ENCODE peak calls at places on chromosome 18, in nine cellular contexts. One of them, this sample, is unnamed.
A peak's percentile ranks its signal among the peaks of the same experiment; 100 is the strongest.

GRCh38 chr18:30929065-30929464 is 113.5 kb downstream of the DSC3 start:
- DNase-seq in left lung: no peak
- DNase-seq in tibial artery: no peak
- DNase-seq in fibroblast of lung: no peak
- DNase-seq in pancreas: no peak
- DNase-seq in lower lobe of right lung: no peak
- DNase-seq in cardiac muscle cell: no peak
- DNase-seq in heart right ventricle: no peak
- DNase-seq in lung: no peak
- DNase-seq in this sample: no peak

GRCh38 chr18:39835303-39836030 is 2119.6 kb upstream of the PIK3C3 start:
- DNase-seq in lower lobe of right lung: no peak
- DNase-seq in left lung: no peak
- DNase-seq in pancreas: no peak
- DNase-seq in heart right ventricle: no peak
- DNase-seq in cardiac muscle cell: no peak
- DNase-seq in tibial artery: no peak
- DNase-seq in lung: no peak
- DNase-seq in fibroblast of lung: peak; percentile 31
- DNase-seq in this sample: no peak

GRCh38 chr18:72541871-72542690 is 2.1 kb downstream of the CBLN2 start:
- DNase-seq in pancreas: no peak
- DNase-seq in lower lobe of right lung: no peak
- DNase-seq in fibroblast of lung: no peak
- DNase-seq in heart right ventricle: no peak
- DNase-seq in cardiac muscle cell: no peak
- DNase-seq in left lung: no peak
- DNase-seq in lung: no peak
- DNase-seq in tibial artery: no peak
- DNase-seq in this sample: no peak

GRCh38 chr18:58611471-58612131 is 17.3 kb downstream of the ALPK2 start:
- DNase-seq in heart right ventricle: no peak
- DNase-seq in tibial artery: no peak
- DNase-seq in lung: no peak
- DNase-seq in left lung: no peak
- DNase-seq in fibroblast of lung: peak; percentile 82
- DNase-seq in lower lobe of right lung: no peak
- DNase-seq in cardiac muscle cell: no peak
- DNase-seq in pancreas: no peak
- DNase-seq in this sample: no peak

GRCh38 chr18:59915606-59916005 is 15.8 kb downstream of the PMAIP1 start:
- DNase-seq in lung: no peak
- DNase-seq in heart right ventricle: no peak
- DNase-seq in left lung: no peak
- DNase-seq in lower lobe of right lung: no peak
- DNase-seq in tibial artery: no peak
- DNase-seq in pancreas: no peak
- DNase-seq in fibroblast of lung: peak; percentile 46
- DNase-seq in cardiac muscle cell: no peak
- DNase-seq in this sample: no peak

GRCh38 chr18:24656044-24656443 is 195.6 kb downstream of the HRH4 start:
- DNase-seq in lung: no peak
- DNase-seq in tibial artery: no peak
- DNase-seq in left lung: no peak
- DNase-seq in heart right ventricle: no peak
- DNase-seq in pancreas: no peak
- DNase-seq in lower lobe of right lung: no peak
- DNase-seq in cardiac muscle cell: no peak
- DNase-seq in fibroblast of lung: no peak
- DNase-seq in this sample: no peak

GRCh38 chr18:61854578-61854977 is 38.2 kb downstream of the RNF152 start:
- DNase-seq in heart right ventricle: no peak
- DNase-seq in pancreas: no peak
- DNase-seq in lower lobe of right lung: no peak
- DNase-seq in tibial artery: no peak
- DNase-seq in lung: no peak
- DNase-seq in left lung: no peak
- DNase-seq in fibroblast of lung: peak; percentile 84
- DNase-seq in cardiac muscle cell: peak; percentile 4
- DNase-seq in this sample: no peak

GRCh38 chr18:7839548-7839947 is 272.4 kb downstream of the PTPRM start:
- DNase-seq in lung: no peak
- DNase-seq in left lung: no peak
- DNase-seq in fibroblast of lung: no peak
- DNase-seq in lower lobe of right lung: no peak
- DNase-seq in heart right ventricle: no peak
- DNase-seq in tibial artery: no peak
- DNase-seq in pancreas: no peak
- DNase-seq in cardiac muscle cell: no peak
- DNase-seq in this sample: no peak

GRCh38 chr18:39371996-39372395 is 1806.4 kb upstream of the CELF4 start:
- DNase-seq in left lung: no peak
- DNase-seq in tibial artery: no peak
- DNase-seq in cardiac muscle cell: no peak
- DNase-seq in fibroblast of lung: no peak
- DNase-seq in lung: no peak
- DNase-seq in pancreas: no peak
- DNase-seq in heart right ventricle: no peak
- DNase-seq in lower lobe of right lung: no peak
- DNase-seq in this sample: no peak

GRCh38 chr18:68662779-68663178 is 52.1 kb downstream of the TMX3 start:
- DNase-seq in lower lobe of right lung: no peak
- DNase-seq in cardiac muscle cell: peak; percentile 31
- DNase-seq in pancreas: no peak
- DNase-seq in heart right ventricle: no peak
- DNase-seq in tibial artery: no peak
- DNase-seq in fibroblast of lung: peak; percentile 44
- DNase-seq in lung: no peak
- DNase-seq in left lung: no peak
- DNase-seq in this sample: no peak

GRCh38 chr18:13514558-13514957 is 211.8 kb downstream of the FAM210A start:
- DNase-seq in cardiac muscle cell: no peak
- DNase-seq in pancreas: no peak
- DNase-seq in tibial artery: no peak
- DNase-seq in lower lobe of right lung: no peak
- DNase-seq in lung: no peak
- DNase-seq in heart right ventricle: no peak
- DNase-seq in left lung: no peak
- DNase-seq in fibroblast of lung: no peak
- DNase-seq in this sample: no peak

GRCh38 chr18:7592305-7593071 is 25.4 kb downstream of the PTPRM start:
- DNase-seq in left lung: no peak
- DNase-seq in tibial artery: no peak
- DNase-seq in cardiac muscle cell: no peak
- DNase-seq in pancreas: no peak
- DNase-seq in lower lobe of right lung: no peak
- DNase-seq in heart right ventricle: no peak
- DNase-seq in fibroblast of lung: no peak
- DNase-seq in lung: no peak
- DNase-seq in this sample: no peak

GRCh38 chr18:55869965-55870585 is 282.1 kb upstream of the TCF4 start:
- DNase-seq in left lung: no peak
- DNase-seq in cardiac muscle cell: peak; percentile 45
- DNase-seq in tibial artery: peak; percentile 62
- DNase-seq in lung: no peak
- DNase-seq in heart right ventricle: no peak
- DNase-seq in pancreas: no peak
- DNase-seq in lower lobe of right lung: no peak
- DNase-seq in fibroblast of lung: peak; percentile 41
- DNase-seq in this sample: no peak

GRCh38 chr18:8721716-8722115 is 16.4 kb downstream of the MTCL1 start:
- DNase-seq in fibroblast of lung: peak; percentile 74
- DNase-seq in pancreas: no peak
- DNase-seq in heart right ventricle: no peak
- DNase-seq in cardiac muscle cell: peak; percentile 52
- DNase-seq in lung: no peak
- DNase-seq in left lung: no peak
- DNase-seq in lower lobe of right lung: no peak
- DNase-seq in tibial artery: no peak
- DNase-seq in this sample: no peak

GRCh38 chr18:9742588-9743131 is 34.6 kb downstream of the RAB31 start:
- DNase-seq in left lung: no peak
- DNase-seq in tibial artery: no peak
- DNase-seq in heart right ventricle: no peak
- DNase-seq in lung: no peak
- DNase-seq in fibroblast of lung: peak; percentile 79
- DNase-seq in cardiac muscle cell: peak; percentile 52
- DNase-seq in lower lobe of right lung: no peak
- DNase-seq in pancreas: no peak
- DNase-seq in this sample: no peak

GRCh38 chr18:76528477-76529432 is 33.7 kb upstream of the ZNF516 start:
- DNase-seq in fibroblast of lung: peak; percentile 49
- DNase-seq in tibial artery: peak; percentile 51
- DNase-seq in heart right ventricle: no peak
- DNase-seq in cardiac muscle cell: peak; percentile 75
- DNase-seq in left lung: no peak
- DNase-seq in pancreas: peak; percentile 39
- DNase-seq in lung: no peak
- DNase-seq in lower lobe of right lung: no peak
- DNase-seq in this sample: peak; percentile 57

GRCh38 chr18:58427321-58427720 is 201.6 kb downstream of the ALPK2 start:
- DNase-seq in left lung: no peak
- DNase-seq in lower lobe of right lung: no peak
- DNase-seq in lung: no peak
- DNase-seq in tibial artery: no peak
- DNase-seq in heart right ventricle: no peak
- DNase-seq in pancreas: no peak
- DNase-seq in fibroblast of lung: no peak
- DNase-seq in cardiac muscle cell: no peak
- DNase-seq in this sample: no peak

GRCh38 chr18:2907459-2908145 is 60.8 kb downstream of the EMILIN2 start:
- DNase-seq in cardiac muscle cell: no peak
- DNase-seq in heart right ventricle: no peak
- DNase-seq in lung: no peak
- DNase-seq in tibial artery: no peak
- DNase-seq in left lung: peak; percentile 41
- DNase-seq in pancreas: no peak
- DNase-seq in fibroblast of lung: no peak
- DNase-seq in lower lobe of right lung: no peak
- DNase-seq in this sample: peak; percentile 55

GRCh38 chr18:24398515-24398914 is 891 bp upstream of the OSBPL1A start:
- DNase-seq in left lung: no peak
- DNase-seq in cardiac muscle cell: peak; percentile 48
- DNase-seq in tibial artery: no peak
- DNase-seq in lung: no peak
- DNase-seq in pancreas: no peak
- DNase-seq in fibroblast of lung: peak; percentile 68
- DNase-seq in heart right ventricle: no peak
- DNase-seq in lower lobe of right lung: no peak
- DNase-seq in this sample: no peak

GRCh38 chr18:63180333-63180732 is 139.2 kb downstream of the BCL2 start:
- DNase-seq in pancreas: no peak
- DNase-seq in heart right ventricle: no peak
- DNase-seq in lung: no peak
- DNase-seq in cardiac muscle cell: no peak
- DNase-seq in left lung: no peak
- DNase-seq in fibroblast of lung: no peak
- DNase-seq in tibial artery: no peak
- DNase-seq in lower lobe of right lung: no peak
- DNase-seq in this sample: no peak

GRCh38 chr18:63182861-63183260 is 136.7 kb downstream of the BCL2 start:
- DNase-seq in fibroblast of lung: no peak
- DNase-seq in lung: no peak
- DNase-seq in left lung: no peak
- DNase-seq in tibial artery: no peak
- DNase-seq in heart right ventricle: no peak
- DNase-seq in lower lobe of right lung: no peak
- DNase-seq in cardiac muscle cell: no peak
- DNase-seq in pancreas: no peak
- DNase-seq in this sample: peak; percentile 59

GRCh38 chr18:63180971-63181376 is 138.6 kb downstream of the BCL2 start:
- DNase-seq in pancreas: no peak
- DNase-seq in lower lobe of right lung: no peak
- DNase-seq in cardiac muscle cell: no peak
- DNase-seq in heart right ventricle: no peak
- DNase-seq in tibial artery: no peak
- DNase-seq in fibroblast of lung: no peak
- DNase-seq in left lung: no peak
- DNase-seq in lung: no peak
- DNase-seq in this sample: no peak

GRCh38 chr18:63182247-63182771 is 137.3 kb downstream of the BCL2 start:
- DNase-seq in left lung: no peak
- DNase-seq in cardiac muscle cell: no peak
- DNase-seq in fibroblast of lung: no peak
- DNase-seq in lower lobe of right lung: no peak
- DNase-seq in heart right ventricle: no peak
- DNase-seq in lung: no peak
- DNase-seq in pancreas: no peak
- DNase-seq in tibial artery: no peak
- DNase-seq in this sample: no peak

GRCh38 chr18:63181706-63182105 is 137.9 kb downstream of the BCL2 start:
- DNase-seq in lung: no peak
- DNase-seq in heart right ventricle: no peak
- DNase-seq in fibroblast of lung: no peak
- DNase-seq in tibial artery: no peak
- DNase-seq in lower lobe of right lung: no peak
- DNase-seq in cardiac muscle cell: no peak
- DNase-seq in pancreas: no peak
- DNase-seq in left lung: no peak
- DNase-seq in this sample: no peak
- H3K4me1 ChIP-seq in lung: no peaks in the 10 kb centered on the region
- H3K4me1 ChIP-seq in heart right ventricle: peaks cover 65% of the 10 kb centered on the region
- H3K4me1 ChIP-seq in fibroblast of lung: no peaks in the 10 kb centered on the region
- H3K4me1 ChIP-seq in tibial artery: peaks cover 75% of the 10 kb centered on the region
- H3K4me1 ChIP-seq in lower lobe of right lung: peaks cover 7% of the 10 kb centered on the region
- H3K4me1 ChIP-seq in cardiac muscle cell: peaks cover 13% of the 10 kb centered on the region
- H3K4me1 ChIP-seq in pancreas: no peaks in the 10 kb centered on the region
- H3K4me1 ChIP-seq in left lung: no peaks in the 10 kb centered on the region
- H3K4me1 ChIP-seq in this sample: peaks cover 18% of the 10 kb centered on the region

GRCh38 chr18:5891361-5892215 is 3.7 kb downstream of the TMEM200C start:
- DNase-seq in tibial artery: no peak
- DNase-seq in cardiac muscle cell: no peak
- DNase-seq in pancreas: peak; percentile 16
- DNase-seq in lower lobe of right lung: no peak
- DNase-seq in lung: no peak
- DNase-seq in left lung: no peak
- DNase-seq in fibroblast of lung: no peak
- DNase-seq in heart right ventricle: no peak
- DNase-seq in this sample: no peak
- H3K27me3 ChIP-seq in tibial artery: peaks cover 66% of the 10 kb centered on the region
- H3K27me3 ChIP-seq in cardiac muscle cell: no peaks in the 10 kb centered on the region
- H3K27me3 ChIP-seq in pancreas: peaks cover 6% of the 10 kb centered on the region
- H3K27me3 ChIP-seq in lower lobe of right lung: peaks cover 60% of the 10 kb centered on the region
- H3K27me3 ChIP-seq in lung: peaks cover 11% of the 10 kb centered on the region
- H3K27me3 ChIP-seq in left lung: peaks cover 98% of the 10 kb centered on the region
- H3K27me3 ChIP-seq in fibroblast of lung: peaks cover 23% of the 10 kb centered on the region
- H3K27me3 ChIP-seq in heart right ventricle: peaks cover 69% of the 10 kb centered on the region
- H3K27me3 ChIP-seq in this sample: peaks cover 25% of the 10 kb centered on the region

GRCh38 chr18:23105581-23106219 is 29.6 kb upstream of the CABLES1 start:
- DNase-seq in left lung: no peak
- DNase-seq in tibial artery: no peak
- DNase-seq in pancreas: no peak
- DNase-seq in heart right ventricle: no peak
- DNase-seq in lower lobe of right lung: no peak
- DNase-seq in fibroblast of lung: no peak
- DNase-seq in lung: no peak
- DNase-seq in cardiac muscle cell: no peak
- DNase-seq in this sample: no peak
- H3K4me1 ChIP-seq in left lung: no peaks in the 10 kb centered on the region
- H3K4me1 ChIP-seq in tibial artery: peaks cover 34% of the 10 kb centered on the region
- H3K4me1 ChIP-seq in pancreas: no peaks in the 10 kb centered on the region
- H3K4me1 ChIP-seq in heart right ventricle: no peaks in the 10 kb centered on the region
- H3K4me1 ChIP-seq in lower lobe of right lung: peaks cover 12% of the 10 kb centered on the region
- H3K4me1 ChIP-seq in fibroblast of lung: peaks cover 6% of the 10 kb centered on the region
- H3K4me1 ChIP-seq in lung: no peaks in the 10 kb centered on the region
- H3K4me1 ChIP-seq in cardiac muscle cell: no peaks in the 10 kb centered on the region
- H3K4me1 ChIP-seq in this sample: no peaks in the 10 kb centered on the region

GRCh38 chr18:75170916-75171315 is 38.0 kb downstream of the PTGR3 start:
- DNase-seq in pancreas: no peak
- DNase-seq in fibroblast of lung: no peak
- DNase-seq in tibial artery: no peak
- DNase-seq in heart right ventricle: no peak
- DNase-seq in left lung: no peak
- DNase-seq in lower lobe of right lung: no peak
- DNase-seq in cardiac muscle cell: no peak
- DNase-seq in lung: no peak
- DNase-seq in this sample: no peak
- H3K27me3 ChIP-seq in pancreas: no peaks in the 10 kb centered on the region
- H3K27me3 ChIP-seq in fibroblast of lung: no peaks in the 10 kb centered on the region
- H3K27me3 ChIP-seq in tibial artery: no peaks in the 10 kb centered on the region
- H3K27me3 ChIP-seq in heart right ventricle: no peaks in the 10 kb centered on the region
- H3K27me3 ChIP-seq in left lung: peaks cover 14% of the 10 kb centered on the region
- H3K27me3 ChIP-seq in lower lobe of right lung: no peaks in the 10 kb centered on the region
- H3K27me3 ChIP-seq in cardiac muscle cell: no peaks in the 10 kb centered on the region
- H3K27me3 ChIP-seq in lung: no peaks in the 10 kb centered on the region
- H3K27me3 ChIP-seq in this sample: no peaks in the 10 kb centered on the region